ENCODE peak calls at places on chromosome 14, in seven cellular contexts. C is upper lobe of left lung, A is GM12865, O is cardiac fibroblast, R is small intestine, K is AG08395, W is Caco-2. T is an unnamed sample.

GRCh38 chr14:22551597-22551982 is 37.4 kb downstream of the DAD1 start:
- DNase-seq in C (no peak), A (no peak), O (no peak), R (no peak), K (no peak), W (no peak), T (no peak)

GRCh38 chr14:25049559-25050493 is at the start of gene STXBP6:
- DNase-seq in C (peak), A (peak), O (peak), R (peak), K (peak), W (peak), T (peak)

GRCh38 chr14:50806241-50806933 is 24.6 kb downstream of the NIN start:
- DNase-seq in C (no peak), A (no peak), O (no peak), R (no peak), K (no peak), W (no peak), T (no peak)

GRCh38 chr14:38255673-38256357 is at the start of gene CLEC14A:
- DNase-seq in C (no peak), A (no peak), O (no peak), R (no peak), K (peak), W (no peak), T (no peak)

GRCh38 chr14:83765200-83765599 is 1764.7 kb upstream of the FLRT2 start:
- DNase-seq in C (no peak), A (no peak), O (no peak), R (no peak), K (no peak), W (no peak), T (no peak)

GRCh38 chr14:59309291-59309900 is 120.9 kb downstream of the DAAM1 start:
- DNase-seq in C (no peak), A (no peak), O (peak), R (no peak), K (no peak), W (no peak), T (no peak)

GRCh38 chr14:24368562-24369252 is 723 bp downstream of the NFATC4 start:
- DNase-seq in C (no peak), A (no peak), O (peak), R (no peak), K (peak), W (no peak), T (no peak)

GRCh38 chr14:61460853-61461611 is 139.7 kb downstream of the PRKCH start:
- DNase-seq in C (no peak), A (no peak), O (peak), R (no peak), K (no peak), W (no peak), T (no peak)

GRCh38 chr14:36556811-36557433 is 25.5 kb downstream of the NKX2-8 start:
- DNase-seq in C (no peak), A (peak), O (peak), R (peak), K (peak), W (peak), T (peak)

GRCh38 chr14:99586761-99587462 is 17.1 kb downstream of the CCDC85C start:
- DNase-seq in C (no peak), A (no peak), O (no peak), R (no peak), K (no peak), W (no peak), T (no peak)

GRCh38 chr14:98999345-98999744 is 272.7 kb downstream of the BCL11B start:
- DNase-seq in C (no peak), A (no peak), O (no peak), R (no peak), K (no peak), W (no peak), T (no peak)

GRCh38 chr14:96053600-96054381 is 14.6 kb downstream of the C14orf132 start:
- DNase-seq in C (no peak), A (no peak), O (peak), R (no peak), K (peak), W (no peak), T (no peak)

GRCh38 chr14:28488658-28489057 is 277.9 kb upstream of the FOXG1 start:
- DNase-seq in C (no peak), A (no peak), O (no peak), R (no peak), K (no peak), W (no peak), T (no peak)

GRCh38 chr14:103558071-103558882 is 4.2 kb downstream of the BAG5 start:
- DNase-seq in C (no peak), A (no peak), O (peak), R (no peak), K (peak), W (no peak), T (no peak)

GRCh38 chr14:39376671-39377403 is 55.4 kb downstream of the FBXO33 start:
- DNase-seq in C (no peak), A (no peak), O (peak), R (peak), K (no peak), W (peak), T (no peak)

GRCh38 chr14:34750670-34751069 is 36.3 kb upstream of the CFL2 start:
- DNase-seq in C (no peak), A (no peak), O (peak), R (no peak), K (peak), W (no peak), T (no peak)

GRCh38 chr14:64703393-64704144 is 655 bp upstream of the PLEKHG3 start:
- DNase-seq in C (no peak), A (no peak), O (peak), R (no peak), K (no peak), W (no peak), T (no peak)

GRCh38 chr14:104705340-104706047 is 16.1 kb downstream of the INF2 start:
- DNase-seq in C (no peak), A (no peak), O (no peak), R (no peak), K (no peak), W (no peak), T (no peak)

GRCh38 chr14:74973905-74974363 is 18.5 kb upstream of the PGF start:
- DNase-seq in C (no peak), A (no peak), O (no peak), R (no peak), K (no peak), W (no peak), T (no peak)

GRCh38 chr14:98593361-98593761 is 678.6 kb downstream of the BCL11B start:
- DNase-seq in C (no peak), A (no peak), O (no peak), R (no peak), K (no peak), W (no peak), T (no peak)

GRCh38 chr14:58777541-58777979 is 139.8 kb downstream of the DACT1 start:
- DNase-seq in C (no peak), A (peak), O (no peak), R (no peak), K (no peak), W (peak), T (no peak)

GRCh38 chr14:31205681-31206535 is 1.7 kb downstream of the HECTD1 start:
- DNase-seq in C (no peak), A (peak), O (peak), R (peak), K (peak), W (peak), T (no peak)